ENCODE peak calls at places on chromosome 21, in nine cellular contexts. One of them, this sample, is unnamed.

GRCh38 chr21:38247738-38248509 is 8.9 kb upstream of the KCNJ15 start:
- DNase-seq in DMS79: no peak
- DNase-seq in hypothalamus: no peak
- DNase-seq in activated T-cell treated with anti-CD3 and anti-CD28 coated beads for 1 hour: no peak
- DNase-seq in AML-193: no peak
- DNase-seq in ovary: no peak
- DNase-seq in T1000: no peak
- DNase-seq in brain microvascular endothelial cell: no peak
- DNase-seq in T47D: no peak
- DNase-seq in this sample: no peak

GRCh38 chr21:14569868-14570267 is 23.8 kb upstream of the SAMSN1 start:
- DNase-seq in T1000: no peak
- DNase-seq in AML-193: no peak
- DNase-seq in brain microvascular endothelial cell: no peak
- DNase-seq in ovary: no peak
- DNase-seq in T47D: no peak
- DNase-seq in activated T-cell treated with anti-CD3 and anti-CD28 coated beads for 1 hour: no peak
- DNase-seq in DMS79: no peak
- DNase-seq in hypothalamus: no peak
- DNase-seq in this sample: no peak

GRCh38 chr21:46128983-46129571 is 26.3 kb downstream of the FTCD start:
- DNase-seq in ovary: peak
- DNase-seq in AML-193: no peak
- DNase-seq in brain microvascular endothelial cell: no peak
- DNase-seq in activated T-cell treated with anti-CD3 and anti-CD28 coated beads for 1 hour: no peak
- DNase-seq in DMS79: no peak
- DNase-seq in T1000: no peak
- DNase-seq in hypothalamus: no peak
- DNase-seq in T47D: no peak
- DNase-seq in this sample: no peak

GRCh38 chr21:35651166-35651565 is 409.2 kb downstream of the SETD4 start:
- DNase-seq in ovary: no peak
- DNase-seq in T1000: no peak
- DNase-seq in activated T-cell treated with anti-CD3 and anti-CD28 coated beads for 1 hour: no peak
- DNase-seq in DMS79: peak
- DNase-seq in brain microvascular endothelial cell: no peak
- DNase-seq in hypothalamus: no peak
- DNase-seq in T47D: no peak
- DNase-seq in AML-193: no peak
- DNase-seq in this sample: no peak

GRCh38 chr21:32569261-32570230 is 15.8 kb downstream of the TCP10L start:
- DNase-seq in hypothalamus: peak
- DNase-seq in activated T-cell treated with anti-CD3 and anti-CD28 coated beads for 1 hour: peak
- DNase-seq in T1000: peak
- DNase-seq in AML-193: peak
- DNase-seq in ovary: peak
- DNase-seq in T47D: peak
- DNase-seq in DMS79: peak
- DNase-seq in brain microvascular endothelial cell: peak
- DNase-seq in this sample: peak

GRCh38 chr21:33433425-33434114 is 30.4 kb downstream of the IFNGR2 start:
- DNase-seq in T1000: no peak
- DNase-seq in activated T-cell treated with anti-CD3 and anti-CD28 coated beads for 1 hour: no peak
- DNase-seq in hypothalamus: no peak
- DNase-seq in DMS79: no peak
- DNase-seq in AML-193: no peak
- DNase-seq in T47D: no peak
- DNase-seq in brain microvascular endothelial cell: no peak
- DNase-seq in ovary: no peak
- DNase-seq in this sample: no peak

GRCh38 chr21:29181799-29182470 is 51.5 kb downstream of the MAP3K7CL start:
- DNase-seq in ovary: no peak
- DNase-seq in AML-193: no peak
- DNase-seq in brain microvascular endothelial cell: peak
- DNase-seq in hypothalamus: no peak
- DNase-seq in activated T-cell treated with anti-CD3 and anti-CD28 coated beads for 1 hour: no peak
- DNase-seq in DMS79: no peak
- DNase-seq in T1000: no peak
- DNase-seq in T47D: no peak
- DNase-seq in this sample: no peak

GRCh38 chr21:26795866-26796329 is 49.3 kb downstream of the ADAMTS1 start:
- DNase-seq in DMS79: no peak
- DNase-seq in T1000: peak
- DNase-seq in hypothalamus: peak
- DNase-seq in ovary: peak
- DNase-seq in brain microvascular endothelial cell: peak
- DNase-seq in T47D: no peak
- DNase-seq in activated T-cell treated with anti-CD3 and anti-CD28 coated beads for 1 hour: no peak
- DNase-seq in AML-193: no peak
- DNase-seq in this sample: peak

GRCh38 chr21:41562101-41563000 is 54.4 kb upstream of the TMPRSS2 start:
- DNase-seq in AML-193: no peak
- DNase-seq in ovary: no peak
- DNase-seq in hypothalamus: no peak
- DNase-seq in brain microvascular endothelial cell: no peak
- DNase-seq in activated T-cell treated with anti-CD3 and anti-CD28 coated beads for 1 hour: no peak
- DNase-seq in T47D: no peak
- DNase-seq in DMS79: no peak
- DNase-seq in T1000: no peak
- DNase-seq in this sample: no peak

GRCh38 chr21:34075760-34076159 is 2.4 kb downstream of the MRPS6 start:
- DNase-seq in hypothalamus: no peak
- DNase-seq in T47D: peak
- DNase-seq in DMS79: no peak
- DNase-seq in AML-193: peak
- DNase-seq in T1000: no peak
- DNase-seq in ovary: no peak
- DNase-seq in activated T-cell treated with anti-CD3 and anti-CD28 coated beads for 1 hour: no peak
- DNase-seq in brain microvascular endothelial cell: no peak
- DNase-seq in this sample: no peak

GRCh38 chr21:32190491-32191144 is 88.2 kb downstream of the MIS18A start:
- DNase-seq in ovary: no peak
- DNase-seq in T1000: no peak
- DNase-seq in brain microvascular endothelial cell: no peak
- DNase-seq in T47D: no peak
- DNase-seq in hypothalamus: no peak
- DNase-seq in DMS79: no peak
- DNase-seq in AML-193: no peak
- DNase-seq in activated T-cell treated with anti-CD3 and anti-CD28 coated beads for 1 hour: no peak
- DNase-seq in this sample: no peak

GRCh38 chr21:29299046-29299905 is 554 bp downstream of the BACH1 start:
- DNase-seq in hypothalamus: no peak
- DNase-seq in ovary: peak
- DNase-seq in AML-193: no peak
- DNase-seq in T1000: peak
- DNase-seq in DMS79: peak
- DNase-seq in T47D: peak
- DNase-seq in brain microvascular endothelial cell: peak
- DNase-seq in activated T-cell treated with anti-CD3 and anti-CD28 coated beads for 1 hour: peak
- DNase-seq in this sample: peak

GRCh38 chr21:43352568-43353281 is 74.2 kb downstream of the SIK1 start:
- DNase-seq in activated T-cell treated with anti-CD3 and anti-CD28 coated beads for 1 hour: no peak
- DNase-seq in T1000: no peak
- DNase-seq in AML-193: no peak
- DNase-seq in brain microvascular endothelial cell: no peak
- DNase-seq in hypothalamus: no peak
- DNase-seq in ovary: no peak
- DNase-seq in DMS79: no peak
- DNase-seq in T47D: peak
- DNase-seq in this sample: no peak

GRCh38 chr21:28699186-28699585 is 293.5 kb downstream of the LTN1 start:
- DNase-seq in brain microvascular endothelial cell: no peak
- DNase-seq in AML-193: no peak
- DNase-seq in T1000: no peak
- DNase-seq in T47D: peak
- DNase-seq in activated T-cell treated with anti-CD3 and anti-CD28 coated beads for 1 hour: no peak
- DNase-seq in DMS79: no peak
- DNase-seq in hypothalamus: no peak
- DNase-seq in ovary: no peak
- DNase-seq in this sample: no peak